ENCODE peak calls at places on chromosomes 2 and 18, in seven cellular contexts. V is spleen, C is erythroblast, H is prostate gland, S is NB4, Z is thyroid gland, M is A549. O is an unnamed sample.

GRCh38 chr18:26438980-26439379 is 109.4 kb downstream of the KCTD1 start:
- DNase-seq in C (no peak), S (peak; percentile 40), Z (no peak), V (no peak), H (no peak), M (no peak), O (no peak)

GRCh38 chr2:12110074-12110473 is 363.6 kb downstream of the LPIN1 start:
- DNase-seq in M (no peak), V (no peak), C (no peak), H (no peak), Z (no peak), S (no peak), O (no peak)

GRCh38 chr2:236852100-236852976 is 233.4 kb upstream of the COPS8 start:
- DNase-seq in M (no peak), C (no peak), H (no peak), V (no peak), S (no peak), Z (no peak), O (no peak)

GRCh38 chr2:173588931-173589369 is 234.3 kb downstream of the CDCA7 start:
- DNase-seq in S (no peak), C (no peak), H (no peak), V (no peak), M (no peak), Z (peak; percentile 5), O (no peak)

GRCh38 chr2:36706451-36706850 is 9.9 kb downstream of the VIT start:
- DNase-seq in V (no peak), M (no peak), S (no peak), Z (no peak), C (no peak), H (no peak), O (no peak)

GRCh38 chr2:62140785-62141740 is 54.9 kb upstream of the B3GNT2 start:
- DNase-seq in S (peak; percentile 47), H (no peak), C (no peak), Z (no peak), M (no peak), V (no peak), O (no peak)

GRCh38 chr2:64359892-64360657 is 93.9 kb upstream of the LGALSL start:
- DNase-seq in M (peak; percentile 82), S (peak; percentile 63), H (peak; percentile 78), V (no peak), C (no peak), Z (peak; percentile 16), O (peak; percentile 92)

GRCh38 chr2:120559401-120559800 is 176.3 kb upstream of the GLI2 start:
- DNase-seq in V (no peak), S (no peak), Z (no peak), M (no peak), H (no peak), C (no peak), O (no peak)

GRCh38 chr2:224887159-224887558 is 155.1 kb downstream of the DOCK10 start:
- DNase-seq in M (no peak), C (peak; percentile 12), H (no peak), V (no peak), S (peak; percentile 57), Z (no peak), O (no peak)

GRCh38 chr2:157363612-157364101 is 38.0 kb upstream of the ERMN start:
- DNase-seq in C (no peak), M (no peak), V (no peak), S (no peak), H (no peak), Z (no peak), O (no peak)

GRCh38 chr2:67503066-67503795 is 106.1 kb downstream of the ETAA1 start:
- DNase-seq in Z (no peak), C (no peak), H (no peak), M (no peak), S (no peak), V (no peak), O (no peak)

GRCh38 chr2:7627587-7627986 is 710.4 kb downstream of the RNF144A start:
- DNase-seq in Z (no peak), H (no peak), S (no peak), C (no peak), M (no peak), V (no peak), O (no peak)

GRCh38 chr2:174984561-174984960 is 20.6 kb downstream of the CHN1 start:
- DNase-seq in S (no peak), H (no peak), V (no peak), Z (no peak), M (no peak), C (no peak), O (no peak)

DNA sequence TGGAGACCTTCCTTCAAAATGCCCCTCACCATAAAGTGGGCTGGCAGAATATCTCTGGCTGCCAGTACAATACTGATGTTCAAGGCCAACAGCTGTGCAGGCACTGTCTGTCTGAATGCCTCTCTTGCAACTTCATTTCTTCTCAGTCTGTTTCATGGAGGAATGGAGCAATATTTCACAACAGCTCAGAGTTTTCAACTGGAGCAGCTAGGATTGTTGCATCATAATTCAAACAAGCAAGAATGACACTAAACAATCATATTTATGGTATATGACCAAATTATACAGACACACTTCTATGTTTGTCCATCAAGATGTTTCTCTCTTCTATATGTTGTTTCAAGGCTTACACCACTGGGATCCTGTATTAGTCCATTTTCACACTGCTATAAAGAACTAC is 444.2 kb downstream of the LRATD1 start:
- DNase-seq in H (no peak), V (no peak), M (no peak), S (peak; percentile 11), C (no peak), Z (no peak), O (no peak)
- TF ChIP-seq POLR2A in H (no peak), V (no peak), M (no peak), S (no peak), C (no peak), Z (no peak), O (no peak)

GRCh38 chr2:20446917-20447436 is at the start of gene RHOB:
- DNase-seq in M (peak; percentile 99), H (peak; percentile 99), Z (peak; percentile 98), C (peak; percentile 96), V (peak; percentile 98), S (peak; percentile 98), O (peak; percentile 100)

GRCh38 chr2:20449501-20450200 is 2.8 kb downstream of the RHOB start:
- DNase-seq in S (no peak), C (peak; percentile 20), Z (no peak), H (no peak), M (peak; percentile 49), V (no peak), O (no peak)

GRCh38 chr2:20447437-20448245 is 767 bp downstream of the RHOB start:
- DNase-seq in C (peak; percentile 78), V (peak; percentile 91), M (no peak), S (peak; percentile 39), Z (peak; percentile 60), H (no peak), O (peak; percentile 48)

GRCh38 chr2:20450201-20451108 is 3.6 kb downstream of the RHOB start:
- DNase-seq in H (peak; percentile 91), V (peak; percentile 54), C (no peak), M (no peak), S (no peak), Z (peak; percentile 64), O (peak; percentile 87)

DNA sequence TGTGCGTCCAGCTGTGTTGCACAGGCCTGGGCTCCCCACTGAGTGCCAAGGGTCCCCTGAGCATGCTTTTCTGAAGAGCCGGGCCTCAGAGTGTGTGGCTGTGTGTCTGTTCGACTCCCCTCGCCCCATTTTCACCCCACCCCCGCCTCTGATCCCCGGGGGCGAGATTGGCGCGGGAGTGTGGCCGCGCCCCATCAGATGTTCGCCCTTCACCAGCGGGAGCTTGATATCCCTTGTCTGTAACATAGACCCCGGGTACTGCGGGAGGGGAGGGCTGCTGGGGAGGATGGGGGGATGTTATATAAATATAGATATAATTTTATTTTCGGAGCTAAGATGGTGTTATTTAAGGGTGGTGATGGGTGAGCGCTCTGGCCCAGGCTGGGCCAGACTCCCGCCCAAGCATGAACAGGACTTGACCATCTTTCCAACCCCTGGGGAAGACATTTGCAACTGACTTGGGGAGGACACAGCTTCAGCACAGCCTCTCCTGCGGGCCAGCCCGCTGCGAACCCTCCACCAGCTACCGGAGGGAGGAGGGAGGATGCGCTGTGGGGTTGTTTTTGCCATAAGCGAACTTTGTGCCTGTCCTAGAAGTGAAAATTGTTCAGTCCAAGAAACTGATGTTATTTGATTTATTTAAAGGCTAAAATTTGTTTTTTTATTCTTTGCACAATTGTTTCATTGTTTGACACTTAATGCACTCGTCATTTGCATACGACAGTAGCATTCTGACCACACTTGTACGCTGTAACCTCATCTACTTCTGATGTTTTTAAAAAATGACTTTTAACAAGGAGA is 1.6 kb downstream of the RHOB start:
- DNase-seq in M (peak; percentile 32), H (no peak), S (no peak), V (peak; percentile 79), Z (peak; percentile 28), C (peak; percentile 36), O (no peak)
- TF ChIP-seq POLR2A in M (no peak), H (no peak), S (no peak), V (no peak), Z (no peak), C (no peak), O (no peak)

DNA sequence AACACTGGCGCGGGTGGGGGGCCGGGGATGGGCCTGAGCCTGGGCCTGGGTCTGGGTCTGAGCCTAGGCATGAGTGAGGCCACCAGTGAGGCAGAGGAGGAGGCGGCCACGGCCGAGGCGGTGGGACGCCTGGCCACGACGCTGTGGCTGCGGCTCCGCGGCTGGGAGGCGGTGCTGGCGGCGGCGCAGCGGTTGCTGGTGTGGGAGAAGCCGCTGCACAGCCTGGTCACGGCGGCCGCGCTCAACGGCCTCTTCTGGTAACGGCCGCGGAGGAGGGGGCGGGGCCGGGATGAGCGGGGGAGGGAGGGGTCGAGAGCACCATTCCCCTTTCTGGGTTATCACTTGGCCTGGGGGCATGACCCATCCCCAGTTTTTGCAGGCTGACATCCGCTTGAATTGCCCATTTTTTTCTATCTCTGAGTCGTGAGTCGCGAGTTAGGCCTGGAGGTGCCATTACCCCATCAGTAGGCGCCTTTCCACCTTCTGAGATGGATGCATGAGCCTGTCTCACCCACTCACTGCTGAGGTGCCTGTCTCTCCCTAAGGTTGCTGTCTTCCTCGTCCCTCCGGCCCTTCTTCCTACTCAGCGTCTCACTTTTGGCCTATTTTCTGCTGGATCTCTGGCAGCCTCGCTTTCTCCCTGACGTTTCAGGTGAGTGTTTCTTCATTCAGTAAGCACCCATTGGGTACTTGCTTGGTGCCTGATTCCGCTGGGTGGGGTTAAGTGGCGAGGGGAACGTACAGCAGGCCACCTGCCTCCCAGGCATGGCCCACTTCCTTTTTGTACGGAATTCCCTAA is 501 bp downstream of the RETREG2 start:
- DNase-seq in C (peak; percentile 84), H (peak; percentile 39), S (peak; percentile 82), Z (peak; percentile 69), V (peak; percentile 94), M (peak; percentile 21), O (peak; percentile 90)
- TF ChIP-seq POLR2A in C (no peak), H (no peak), S (no peak), Z (no peak), V (no peak), M (no peak), O (no peak)

DNA sequence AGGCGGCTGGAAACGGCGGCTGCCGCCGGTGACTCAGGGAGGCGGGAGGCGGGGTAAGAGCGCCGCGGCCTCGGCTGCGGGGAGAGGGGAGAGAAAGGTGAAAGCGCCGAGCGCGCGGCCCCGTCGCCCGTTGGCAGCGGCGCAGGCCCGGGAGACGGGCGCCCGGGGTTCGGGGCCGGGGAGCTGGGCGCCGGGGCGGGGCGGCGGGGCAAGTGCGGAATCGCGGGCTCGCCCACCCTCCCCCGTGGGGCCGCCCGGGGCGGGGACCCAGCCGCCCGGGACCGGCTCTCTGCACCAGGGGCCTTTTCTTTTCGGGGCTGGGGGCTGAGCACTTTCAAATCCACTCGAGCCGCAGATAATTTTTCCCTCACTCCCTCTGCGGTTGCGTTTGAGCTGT is 219 bp downstream of the KDM3A start:
- DNase-seq in M (no peak), H (no peak), S (no peak), C (no peak), V (no peak), Z (no peak), O (no peak)
- TF ChIP-seq POLR2A in M (peak; percentile 93), H (peak; percentile 99), S (peak; percentile 73), C (no peak), V (peak; percentile 75), Z (peak; percentile 88), O (no peak)

O was measured in lower leg skin.